ENCODE peak calls at places on chromosomes 3 and 15, in eight cellular contexts. W is left kidney, Q is COR-L47, F is brain microvascular endothelial cell, R is iPS-NIHi11, A is A172, T is B cell, D is T-helper 1 cell. N is an unnamed sample.

GRCh38 chr3:97999103-97999502 is 26.9 kb upstream of the RIOX2 start:
- DNase-seq in R (no peak), F (no peak), W (no peak), D (no peak), A (no peak), T (no peak), Q (no peak), N (no peak)

GRCh38 chr3:97257942-97258341 is 443.5 kb downstream of the EPHA6 start:
- DNase-seq in W (no peak), R (no peak), D (no peak), T (no peak), Q (no peak), A (no peak), F (no peak), N (no peak)

GRCh38 chr3:128285042-128285924 is 132.0 kb downstream of the EEFSEC start:
- DNase-seq in R (no peak), F (no peak), W (peak; percentile 47), T (no peak), D (no peak), A (no peak), Q (no peak), N (no peak)

GRCh38 chr3:141782386-141782932 is 19.3 kb downstream of the GRK7 start:
- DNase-seq in Q (no peak), D (no peak), F (no peak), A (no peak), T (no peak), R (no peak), W (no peak), N (no peak)

GRCh38 chr3:197028711-197029510 is 706 bp downstream of the MELTF start:
- DNase-seq in T (peak; percentile 50), Q (no peak), R (no peak), A (peak; percentile 34), W (peak; percentile 57), D (no peak), F (no peak), N (peak; percentile 75)

GRCh38 chr3:160754371-160754854 is 1.6 kb upstream of the PPM1L start:
- DNase-seq in R (peak; percentile 38), F (peak; percentile 32), D (peak; percentile 20), T (no peak), A (peak; percentile 59), W (peak; percentile 88), Q (peak; percentile 45), N (no peak)

GRCh38 chr15:47887181-47887580 is 169.9 kb downstream of the SEMA6D start:
- DNase-seq in D (no peak), A (no peak), W (no peak), F (no peak), R (no peak), Q (peak; percentile 74), T (no peak), N (no peak)

GRCh38 chr15:96362759-96363678 is 32.5 kb downstream of the NR2F2 start:
- DNase-seq in Q (no peak), R (no peak), T (no peak), W (peak; percentile 79), F (no peak), D (no peak), A (no peak), N (peak; percentile 51)

GRCh38 chr3:51391566-51392300 is 648 bp downstream of the RBM15B start:
- DNase-seq in W (peak; percentile 53), R (peak; percentile 49), A (no peak), F (peak; percentile 12), T (no peak), D (peak; percentile 64), Q (peak; percentile 17), N (peak; percentile 66)

GRCh38 chr3:129181834-129182233 is 1.9 kb downstream of the CNBP start:
- DNase-seq in Q (no peak), F (no peak), W (no peak), D (no peak), A (no peak), R (no peak), T (no peak), N (no peak)

GRCh38 chr3:4835616-4836043 is 143.6 kb upstream of the BHLHE40 start:
- DNase-seq in W (peak; percentile 41), A (no peak), R (no peak), F (no peak), D (peak; percentile 53), T (no peak), Q (no peak), N (no peak)

GRCh38 chr15:44662478-44663409 is 718 bp downstream of the SPG11 start:
- DNase-seq in W (peak; percentile 81), Q (peak; percentile 69), T (peak; percentile 90), A (peak; percentile 62), R (peak; percentile 61), F (peak; percentile 31), D (peak; percentile 93), N (peak; percentile 62)

GRCh38 chr3:2714856-2715255 is 395.3 kb downstream of the IL5RA start:
- DNase-seq in T (no peak), Q (no peak), F (no peak), A (no peak), D (no peak), R (no peak), W (no peak), N (peak; percentile 3)

GRCh38 chr3:41352526-41352925 is 153.2 kb downstream of the CTNNB1 start:
- DNase-seq in T (no peak), F (no peak), A (no peak), W (no peak), D (no peak), Q (no peak), R (no peak), N (no peak)

GRCh38 chr3:63644212-63644777 is 8.2 kb upstream of the SNTN start:
- DNase-seq in Q (no peak), R (peak; percentile 58), A (no peak), F (no peak), T (no peak), W (peak; percentile 16), D (no peak), N (no peak)

GRCh38 chr3:87167634-87168456 is 59.3 kb upstream of the CHMP2B start:
- DNase-seq in R (peak; percentile 42), A (peak; percentile 56), Q (no peak), T (no peak), D (peak; percentile 44), W (peak; percentile 66), F (peak; percentile 67), N (peak; percentile 4)

GRCh38 chr15:88932271-88932874 is 19.2 kb upstream of the MFGE8 start:
- DNase-seq in R (peak; percentile 27), W (peak; percentile 19), Q (no peak), T (no peak), A (no peak), F (no peak), D (no peak), N (no peak)

GRCh38 chr3:113043686-113044085 is 52.9 kb downstream of the GTPBP8 start:
- DNase-seq in Q (no peak), F (no peak), D (no peak), T (no peak), R (no peak), A (no peak), W (no peak), N (no peak)

GRCh38 chr3:122661633-122662032 is 19.0 kb upstream of the PARP14 start:
- DNase-seq in A (peak; percentile 28), F (no peak), T (no peak), D (peak; percentile 48), R (no peak), W (no peak), Q (no peak), N (no peak)

GRCh38 chr3:58299839-58300516 is 6.1 kb upstream of the RPP14 start:
- DNase-seq in D (no peak), T (no peak), Q (no peak), W (peak; percentile 63), A (peak; percentile 22), F (peak; percentile 22), R (no peak), N (no peak)

N was measured in GM13977.